ENCODE peak calls at places on chromosomes 7 and 10, in seven cellular contexts. F is CD4-positive, alpha-beta T cell; C is GM23338; V is tibial nerve; Z is CD8-positive, alpha-beta memory T cell; R is astrocyte; W is colonic mucosa. K is an unnamed sample.

GRCh38 chr10:129954916-129955315 is 9.2 kb downstream of the EBF3 start:
- DNase-seq in F (no peak), C (no peak), V (no peak), Z (no peak), R (no peak), W (no peak), K (no peak)

GRCh38 chr10:4512557-4513286 is 313.3 kb upstream of the AKR1E2 start:
- DNase-seq in F (no peak), C (peak), V (no peak), Z (no peak), R (peak), W (peak), K (no peak)

GRCh38 chr10:12640550-12640949 is 291.2 kb downstream of the CAMK1D start:
- DNase-seq in F (no peak), C (no peak), V (no peak), Z (no peak), R (no peak), W (no peak), K (no peak)

GRCh38 chr7:128887169-128888038 is 23.1 kb downstream of the KCP start:
- DNase-seq in F (no peak), C (no peak), V (no peak), Z (no peak), R (no peak), W (no peak), K (no peak)

GRCh38 chr10:62653254-62653653 is 151.3 kb upstream of the ADO start:
- DNase-seq in F (no peak), C (no peak), V (no peak), Z (no peak), R (no peak), W (no peak), K (peak)

GRCh38 chr7:37571806-37572205 is 111.8 kb upstream of the GPR141 start:
- DNase-seq in F (no peak), C (no peak), V (no peak), Z (no peak), R (no peak), W (no peak), K (no peak)

GRCh38 chr10:73368238-73368637 is 9.6 kb upstream of the CFAP70 start:
- DNase-seq in F (no peak), C (no peak), V (no peak), Z (no peak), R (no peak), W (no peak), K (no peak)

GRCh38 chr10:63554666-63555065 is 33.5 kb downstream of the REEP3 start:
- DNase-seq in F (no peak), C (no peak), V (no peak), Z (peak), R (peak), W (no peak), K (peak)

GRCh38 chr10:19412531-19412930 is 363.9 kb downstream of the MALRD1 start:
- DNase-seq in F (no peak), C (peak), V (no peak), Z (no peak), R (peak), W (no peak), K (no peak)

GRCh38 chr10:58704226-58705200 is 191.8 kb downstream of the BICC1 start:
- DNase-seq in F (no peak), C (no peak), V (no peak), Z (no peak), R (peak), W (no peak), K (no peak)

GRCh38 chr10:124917168-124917938 is 24.6 kb upstream of the ZRANB1 start:
- DNase-seq in F (no peak), C (peak), V (no peak), Z (peak), R (peak), W (peak), K (peak)

GRCh38 chr7:16929146-16929762 is 47.5 kb upstream of the AGR3 start:
- DNase-seq in F (no peak), C (no peak), V (no peak), Z (no peak), R (no peak), W (no peak), K (no peak)

GRCh38 chr10:55398463-55398862 is 597.4 kb upstream of the PCDH15 start:
- DNase-seq in F (no peak), C (no peak), V (no peak), Z (no peak), R (no peak), W (no peak), K (no peak)

GRCh38 chr7:107865956-107866775 is 24.8 kb upstream of the DLD start:
- DNase-seq in F (no peak), C (no peak), V (no peak), Z (no peak), R (no peak), W (no peak), K (no peak)

GRCh38 chr7:1040790-1041189 is 3.6 kb upstream of the GPR146 start:
- DNase-seq in F (no peak), C (no peak), V (no peak), Z (no peak), R (no peak), W (no peak), K (no peak)

GRCh38 chr7:110600983-110601382 is 489.9 kb upstream of the LRRN3 start:
- DNase-seq in F (no peak), C (no peak), V (no peak), Z (no peak), R (no peak), W (no peak), K (no peak)

GRCh38 chr10:132425029-132425758 is 28.2 kb downstream of the PWWP2B start:
- DNase-seq in F (no peak), C (no peak), V (no peak), Z (no peak), R (no peak), W (no peak), K (no peak)

GRCh38 chr7:522071-522937 is 2.7 kb upstream of the PDGFA start:
- DNase-seq in F (no peak), C (peak), V (no peak), Z (peak), R (peak), W (peak), K (peak)

GRCh38 chr10:4733150-4733842 is 92.7 kb upstream of the AKR1E2 start:
- DNase-seq in F (no peak), C (no peak), V (no peak), Z (no peak), R (no peak), W (no peak), K (no peak)

GRCh38 chr10:63672491-63672890 is 151.3 kb downstream of the REEP3 start:
- DNase-seq in F (no peak), C (no peak), V (no peak), Z (no peak), R (no peak), W (no peak), K (no peak)

GRCh38 chr7:133563196-133563707 is 310.4 kb downstream of the EXOC4 start:
- DNase-seq in F (no peak), C (no peak), V (no peak), Z (no peak), R (no peak), W (no peak), K (no peak)

GRCh38 chr7:41065663-41066062 is 637.2 kb downstream of the INHBA start:
- DNase-seq in F (no peak), C (peak), V (no peak), Z (no peak), R (no peak), W (peak), K (no peak)

GRCh38 chr10:103111031-103111917 is 81.8 kb downstream of the NT5C2 start:
- DNase-seq in F (no peak), C (peak), V (no peak), Z (no peak), R (peak), W (no peak), K (no peak)

GRCh38 chr10:31001740-31002139 is 29.9 kb downstream of the ZNF438 start:
- DNase-seq in F (no peak), C (no peak), V (no peak), Z (no peak), R (no peak), W (no peak), K (no peak)

GRCh38 chr7:136114966-136115762 is 138.0 kb upstream of the MTPN start:
- DNase-seq in F (no peak), C (peak), V (no peak), Z (peak), R (peak), W (peak), K (peak)

GRCh38 chr7:150723467-150723866 is 7.1 kb downstream of the GIMAP1 start:
- DNase-seq in F (no peak), C (no peak), V (no peak), Z (no peak), R (no peak), W (no peak), K (no peak)

GRCh38 chr7:150717821-150718420 is 1.5 kb downstream of the GIMAP1 start:
- DNase-seq in F (no peak), C (no peak), V (no peak), Z (no peak), R (no peak), W (no peak), K (no peak)

GRCh38 chr7:150719960-150720891 is 3.8 kb downstream of the GIMAP1 start:
- DNase-seq in F (no peak), C (no peak), V (no peak), Z (no peak), R (no peak), W (no peak), K (no peak)

GRCh38 chr7:150721970-150722373 is 5.6 kb downstream of the GIMAP1 start:
- DNase-seq in F (no peak), C (no peak), V (no peak), Z (no peak), R (no peak), W (no peak), K (no peak)

DNA sequence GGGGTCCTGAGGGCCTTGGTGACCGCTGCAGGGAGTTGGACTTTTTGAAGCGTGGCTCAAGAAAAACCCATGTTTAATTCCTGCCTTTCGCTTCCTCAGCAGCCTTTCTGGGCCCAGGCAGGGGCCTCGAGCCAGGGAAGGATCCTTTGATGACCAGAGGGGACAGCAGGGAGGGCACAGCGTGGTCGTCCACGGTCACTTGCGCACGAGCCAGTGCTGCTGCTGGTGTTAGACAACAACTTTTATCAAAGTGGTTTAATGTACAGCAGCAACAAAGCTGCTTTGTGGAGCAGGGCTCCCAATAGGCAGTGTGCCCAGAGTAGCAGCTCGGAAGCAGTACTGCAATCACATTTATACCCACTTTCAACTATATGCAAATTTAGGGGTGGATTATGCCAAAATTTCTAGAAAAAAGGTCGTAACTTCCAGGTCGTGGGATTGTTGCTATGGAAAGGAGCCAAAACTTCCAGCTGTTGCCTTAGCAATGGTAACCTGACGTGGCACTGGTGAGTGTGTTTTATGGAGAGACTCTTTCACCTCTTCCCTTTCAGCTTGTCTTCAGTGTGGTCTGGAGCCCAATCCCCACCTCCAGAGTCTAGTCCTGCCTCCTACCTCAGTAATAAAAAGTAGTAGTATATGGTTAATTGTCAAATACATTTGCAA is 6.1 kb downstream of the GIMAP1 start:
- DNase-seq in F (no peak), C (no peak), V (no peak), Z (no peak), R (no peak), W (no peak), K (no peak)
- H3K27ac ChIP-seq in F (peak), C (no peak), V (peak), Z (no peak), R (no peak), W (no peak), K (peak)

GRCh38 chr7:13293264-13294002 is 606.0 kb downstream of the ARL4A start:
- DNase-seq in F (no peak), C (no peak), V (no peak), Z (no peak), R (peak), W (no peak), K (no peak)
- H3K27ac ChIP-seq in F (no peak), C (no peak), V (no peak), Z (no peak), R (no peak), W (no peak), K (no peak)

DNA sequence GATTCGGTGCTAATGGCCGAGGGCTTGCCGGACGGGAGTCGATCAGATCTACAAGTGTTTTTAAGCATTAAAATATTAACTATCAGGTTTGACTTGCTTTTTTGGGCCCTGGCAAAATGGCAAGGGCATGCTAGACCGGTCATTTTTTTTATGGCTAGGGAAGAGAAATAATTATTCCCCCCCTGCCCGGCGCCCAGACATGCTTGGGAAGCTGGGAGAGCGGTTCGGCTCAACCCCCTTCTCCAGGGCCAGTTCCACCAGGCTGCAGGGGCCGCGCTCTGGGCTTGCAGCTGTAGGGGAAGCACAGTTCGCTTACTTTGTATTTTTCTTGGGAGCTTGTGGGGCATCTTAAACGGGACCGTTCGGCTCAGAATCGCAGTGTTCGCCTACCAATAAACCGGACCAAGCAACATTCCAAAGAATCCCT is 3.0 kb downstream of the TCF7L2 start:
- DNase-seq in F (no peak), C (peak), V (no peak), Z (no peak), R (peak), W (peak), K (no peak)
- H3K27ac ChIP-seq in F (no peak), C (peak), V (peak), Z (no peak), R (peak), W (peak), K (peak)

GRCh38 chr7:140060788-140061606 is 1.8 kb downstream of the PARP12 start:
- DNase-seq in F (no peak), C (no peak), V (no peak), Z (no peak), R (peak), W (peak), K (peak)
- H3K27ac ChIP-seq in F (peak), C (no peak), V (peak), Z (peak), R (no peak), W (peak), K (peak)

K was measured in Peyer's patch.